ENCODE peak calls at places on chromosomes 6 and 20, in seven cellular contexts. G, R, M, H, W, Q and F are unnamed samples.

GRCh38 chr6:148179786-148180185 is 162.9 kb upstream of the SASH1 start:
- DNase-seq in H (no peak), G (peak; percentile 26), M (no peak), Q (no peak), R (no peak), W (no peak), F (no peak)

GRCh38 chr6:112665815-112666214 is 318.7 kb downstream of the RFPL4B start:
- DNase-seq in W (no peak), Q (no peak), M (no peak), H (no peak), G (peak; percentile 55), R (no peak), F (no peak)

GRCh38 chr6:138805431-138805830 is 9.5 kb downstream of the ECT2L start:
- DNase-seq in H (no peak), Q (peak; percentile 14), R (no peak), G (peak; percentile 78), W (no peak), M (no peak), F (no peak)

GRCh38 chr20:24781061-24781980 is 167.7 kb upstream of the CST7 start:
- DNase-seq in Q (no peak), M (peak; percentile 11), R (no peak), H (no peak), W (peak; percentile 27), G (peak; percentile 16), F (no peak)

GRCh38 chr6:169960003-169960344 is 208.6 kb downstream of the ERMARD start:
- DNase-seq in R (no peak), M (no peak), Q (no peak), G (no peak), H (no peak), W (peak; percentile 43), F (no peak)

GRCh38 chr6:81373414-81373813 is 379.1 kb downstream of the TENT5A start:
- DNase-seq in Q (no peak), M (no peak), W (no peak), G (no peak), R (no peak), H (no peak), F (no peak)

GRCh38 chr20:61539706-61540360 is 287.8 kb downstream of the CDH4 start:
- DNase-seq in R (no peak), G (no peak), H (no peak), M (no peak), Q (no peak), W (no peak), F (no peak)

GRCh38 chr6:150426198-150426597 is 57.4 kb downstream of the IYD start:
- DNase-seq in Q (no peak), R (no peak), W (no peak), M (no peak), H (no peak), G (no peak), F (no peak)

GRCh38 chr6:161710698-161711097 is 436.8 kb upstream of the AGPAT4 start:
- DNase-seq in G (no peak), Q (no peak), R (no peak), M (no peak), W (no peak), H (no peak), F (no peak)

GRCh38 chr6:12440981-12441380 is 150.8 kb downstream of the EDN1 start:
- DNase-seq in G (no peak), H (no peak), M (no peak), Q (no peak), R (no peak), W (no peak), F (no peak)

GRCh38 chr6:16766043-16766521 is 4.8 kb upstream of the ATXN1 start:
- DNase-seq in R (no peak), M (no peak), H (peak; percentile 83), G (peak; percentile 94), Q (no peak), W (no peak), F (no peak)

GRCh38 chr20:10328897-10329255 is 105.1 kb downstream of the MKKS start:
- DNase-seq in W (no peak), M (no peak), G (no peak), R (no peak), Q (peak; percentile 24), H (no peak), F (no peak)

GRCh38 chr20:47286681-47287080 is 69.8 kb downstream of the ZMYND8 start:
- DNase-seq in Q (no peak), H (no peak), G (no peak), M (no peak), R (no peak), W (no peak), F (no peak)

GRCh38 chr20:18705490-18705889 is 108.1 kb upstream of the SCP2D1 start:
- DNase-seq in M (no peak), H (peak; percentile 86), Q (no peak), G (peak; percentile 82), W (no peak), R (no peak), F (no peak)

GRCh38 chr20:17634666-17635319 is 47.2 kb downstream of the RRBP1 start:
- DNase-seq in R (no peak), W (no peak), Q (no peak), G (no peak), M (no peak), H (no peak), F (peak; percentile 75)

GRCh38 chr6:149482542-149483261 is 2.1 kb downstream of the ZC3H12D start:
- DNase-seq in Q (no peak), G (no peak), H (no peak), W (no peak), R (no peak), M (no peak), F (no peak)

GRCh38 chr6:108609276-108609769 is 48.6 kb downstream of the FOXO3 start:
- DNase-seq in R (no peak), Q (no peak), G (peak; percentile 57), H (no peak), W (no peak), M (no peak), F (peak; percentile 56)

GRCh38 chr6:141463237-141463977 is 669.3 kb upstream of the GJE1 start:
- DNase-seq in M (no peak), H (no peak), G (no peak), Q (no peak), R (no peak), W (peak; percentile 55), F (no peak)

GRCh38 chr6:5205877-5206840 is 54.6 kb downstream of the LYRM4 start:
- DNase-seq in R (peak; percentile 49), M (no peak), H (no peak), Q (no peak), G (no peak), W (no peak), F (peak; percentile 81)

GRCh38 chr20:2468581-2469407 is 1.8 kb downstream of the SNRPB start:
- DNase-seq in W (no peak), H (no peak), Q (no peak), M (no peak), G (no peak), R (no peak), F (no peak)

GRCh38 chr6:140192018-140192417 is 817.6 kb upstream of the CITED2 start:
- DNase-seq in G (no peak), Q (no peak), R (no peak), W (no peak), H (no peak), M (no peak), F (no peak)

GRCh38 chr6:40706222-40706621 is 119.1 kb upstream of the LRFN2 start:
- DNase-seq in M (no peak), H (no peak), Q (no peak), R (no peak), G (no peak), W (peak; percentile 17), F (no peak)

GRCh38 chr20:38962898-38963484 is 847 bp downstream of the DHX35 start:
- DNase-seq in W (peak; percentile 45), R (no peak), G (no peak), Q (no peak), H (no peak), M (no peak), F (no peak)

GRCh38 chr6:128327890-128328289 is 192.5 kb downstream of the PTPRK start:
- DNase-seq in G (peak; percentile 2), Q (peak; percentile 15), R (no peak), M (peak; percentile 17), H (no peak), W (no peak), F (no peak)